ENCODE peak calls at places on chromosomes 1 and 21, in nine cellular contexts. V is NB4; S is HuH-7; E is hepatocyte; D is ELF-1; Y is CD8-positive, alpha-beta memory T cell; K is HT1080; G is activated naive CD8-positive, alpha-beta T cell treated with anti-CD3 and anti-CD28 coated beads for 36 hours; T is putamen. J is an unnamed sample.

GRCh38 chr1:100448371-100448770 is 89.6 kb upstream of the GPR88 start:
- DNase-seq in E (no peak), V (no peak), T (no peak), K (no peak), G (no peak), D (no peak), Y (no peak), S (no peak), J (no peak)

GRCh38 chr1:244322791-244323521 is 128.8 kb downstream of the ADSS2 start:
- DNase-seq in V (peak; percentile 91), D (peak; percentile 58), K (peak; percentile 97), G (no peak), S (no peak), T (no peak), Y (peak; percentile 61), E (peak; percentile 80), J (peak; percentile 97)

GRCh38 chr1:242692988-242693387 is 168.5 kb upstream of the PLD5 start:
- DNase-seq in K (peak; percentile 87), E (no peak), G (no peak), T (no peak), V (no peak), Y (no peak), D (no peak), S (no peak), J (no peak)

GRCh38 chr1:118317836-118318614 is 133.0 kb upstream of the SPAG17 start:
- DNase-seq in D (peak; percentile 27), E (no peak), T (no peak), K (no peak), S (no peak), G (no peak), Y (no peak), V (no peak), J (peak; percentile 25)

GRCh38 chr21:33246506-33246905 is 16.8 kb downstream of the IFNAR2 start:
- DNase-seq in K (no peak), Y (no peak), S (no peak), V (no peak), G (no peak), D (no peak), T (no peak), E (no peak), J (no peak)

GRCh38 chr1:146019225-146020057 is 2.1 kb downstream of the HJV start:
- DNase-seq in G (no peak), E (no peak), S (no peak), K (no peak), V (no peak), D (peak; percentile 51), Y (no peak), T (no peak), J (no peak)

GRCh38 chr1:163472267-163472666 is 150.5 kb downstream of the NUF2 start:
- DNase-seq in V (no peak), G (no peak), K (no peak), E (peak; percentile 5), T (no peak), S (peak; percentile 6), Y (no peak), D (no peak), J (no peak)

GRCh38 chr1:208136459-208137143 is 107.6 kb downstream of the PLXNA2 start:
- DNase-seq in E (no peak), Y (no peak), D (peak; percentile 43), T (no peak), G (no peak), S (no peak), K (no peak), V (no peak), J (no peak)

GRCh38 chr1:116733466-116734108 is 20.6 kb upstream of the CD2 start:
- DNase-seq in V (peak; percentile 64), E (no peak), D (no peak), G (no peak), Y (no peak), K (no peak), S (no peak), T (no peak), J (no peak)

GRCh38 chr1:232471250-232471649 is 158.7 kb downstream of the SIPA1L2 start:
- DNase-seq in V (peak; percentile 11), T (no peak), K (peak; percentile 61), S (no peak), G (no peak), D (no peak), E (no peak), Y (no peak), J (no peak)

GRCh38 chr1:41917835-41918449 is 780 bp downstream of the HIVEP3 start:
- DNase-seq in Y (peak; percentile 22), K (no peak), E (peak; percentile 38), D (peak; percentile 50), T (peak; percentile 55), V (no peak), S (no peak), G (peak; percentile 66), J (peak; percentile 72)

GRCh38 chr1:90795396-90795795 is 78.3 kb upstream of the BARHL2 start:
- DNase-seq in T (no peak), D (no peak), G (no peak), E (no peak), V (no peak), S (no peak), K (no peak), Y (no peak), J (no peak)

GRCh38 chr1:17596651-17597509 is 57.4 kb downstream of the ARHGEF10L start:
- DNase-seq in E (peak; percentile 74), K (no peak), G (no peak), V (no peak), D (peak; percentile 68), Y (no peak), T (no peak), S (peak; percentile 75), J (no peak)

GRCh38 chr1:200665851-200666250 is 3.9 kb downstream of the DDX59 start:
- DNase-seq in D (peak; percentile 11), K (no peak), T (no peak), S (no peak), Y (no peak), V (no peak), G (no peak), E (no peak), J (no peak)

GRCh38 chr1:17355898-17356297 is 16.1 kb upstream of the PADI6 start:
- DNase-seq in E (no peak), G (peak; percentile 64), S (no peak), T (no peak), K (no peak), D (no peak), Y (no peak), V (no peak), J (no peak)

GRCh38 chr1:160031368-160032164 is at the start of gene PIGM:
- DNase-seq in V (peak; percentile 95), D (peak; percentile 97), G (peak; percentile 95), T (peak; percentile 91), E (peak; percentile 96), S (peak; percentile 73), Y (peak; percentile 91), K (peak; percentile 91), J (peak; percentile 92)

GRCh38 chr1:35120458-35121133 is 41.4 kb downstream of the ZMYM1 start:
- DNase-seq in G (peak; percentile 6), D (peak; percentile 75), V (no peak), S (no peak), K (no peak), Y (peak; percentile 1), T (no peak), E (no peak), J (no peak)

GRCh38 chr21:46121286-46122221 is 23.6 kb downstream of the COL6A2 start:
- DNase-seq in Y (no peak), G (no peak), T (no peak), V (no peak), D (no peak), K (no peak), E (no peak), S (no peak), J (no peak)

GRCh38 chr1:38803647-38804046 is 55.9 kb downstream of the RRAGC start:
- DNase-seq in Y (no peak), T (no peak), S (no peak), G (no peak), K (no peak), D (no peak), V (no peak), E (no peak), J (no peak)

GRCh38 chr1:241608379-241609033 is 31.7 kb downstream of the CHML start:
- DNase-seq in E (no peak), D (no peak), K (peak; percentile 65), T (no peak), V (peak; percentile 15), Y (no peak), G (no peak), S (no peak), J (peak; percentile 34)

GRCh38 chr1:175478203-175478602 is 265.2 kb downstream of the TNR start:
- DNase-seq in S (no peak), G (no peak), E (peak; percentile 37), V (no peak), D (no peak), K (no peak), Y (no peak), T (no peak), J (no peak)

GRCh38 chr1:29344336-29344735 is 108.0 kb downstream of the PTPRU start:
- DNase-seq in V (no peak), Y (no peak), E (no peak), G (no peak), T (no peak), S (no peak), D (no peak), K (no peak), J (no peak)

GRCh38 chr1:43444827-43445225 is 8.9 kb downstream of the HYI start:
- DNase-seq in K (no peak), V (no peak), Y (no peak), T (no peak), E (no peak), G (no peak), S (no peak), D (no peak), J (peak; percentile 73)

GRCh38 chr1:235025422-235025984 is 103.1 kb downstream of the TOMM20 start:
- DNase-seq in T (no peak), Y (no peak), K (no peak), E (no peak), D (no peak), V (no peak), S (no peak), G (no peak), J (no peak)

GRCh38 chr1:210828996-210829596 is 304.9 kb downstream of the KCNH1 start:
- DNase-seq in S (no peak), D (no peak), Y (no peak), V (no peak), K (peak; percentile 38), T (no peak), E (no peak), G (no peak), J (no peak)

GRCh38 chr1:60503216-60503615 is 429.6 kb upstream of the C1orf87 start:
- DNase-seq in K (no peak), E (no peak), Y (no peak), S (no peak), G (no peak), D (no peak), V (no peak), T (no peak), J (no peak)

GRCh38 chr1:92969517-92969916 is 8.3 kb upstream of the DIPK1A start:
- DNase-seq in Y (no peak), T (no peak), K (no peak), S (no peak), D (no peak), E (no peak), V (no peak), G (no peak), J (no peak)

GRCh38 chr1:17582124-17582768 is 42.7 kb downstream of the ARHGEF10L start:
- DNase-seq in K (no peak), S (no peak), V (no peak), G (no peak), Y (no peak), E (no peak), T (no peak), D (peak; percentile 68), J (no peak)

GRCh38 chr21:34707876-34708325 is 39.1 kb downstream of the CLIC6 start:
- DNase-seq in D (no peak), V (peak; percentile 17), K (no peak), T (no peak), Y (peak; percentile 16), S (no peak), G (peak; percentile 48), E (no peak), J (no peak)

GRCh38 chr1:915295-916172 is 8.2 kb upstream of the SAMD11 start:
- DNase-seq in V (no peak), K (no peak), Y (no peak), S (no peak), T (no peak), E (no peak), G (no peak), D (no peak), J (no peak)

GRCh38 chr21:26637346-26637745 is 64.3 kb upstream of the CYYR1 start:
- DNase-seq in K (peak; percentile 1), D (no peak), S (no peak), E (no peak), Y (no peak), G (no peak), T (no peak), V (no peak), J (no peak)

J was measured in cardiac muscle cell.